ENCODE peak calls at places on chromosomes 5 and 9, in six cellular contexts. One of them, this sample, is unnamed.

GRCh38 chr5:93209476-93209875 is 371.5 kb downstream of the NR2F1-AS1 start:
- DNase-seq in brain microvascular endothelial cell: no peak
- DNase-seq in WTC11: no peak
- DNase-seq in fibroblast of lung: no peak
- DNase-seq in kidney epithelial cell: no peak
- DNase-seq in neural crest cell: no peak
- DNase-seq in this sample: no peak

GRCh38 chr5:81021951-81022687 is 62.0 kb downstream of the RASGRF2 start:
- DNase-seq in WTC11: no peak
- DNase-seq in kidney epithelial cell: peak
- DNase-seq in neural crest cell: no peak
- DNase-seq in brain microvascular endothelial cell: no peak
- DNase-seq in fibroblast of lung: no peak
- DNase-seq in this sample: no peak

GRCh38 chr5:142839711-142840441 is 69.7 kb downstream of the ARHGAP26 start:
- DNase-seq in neural crest cell: no peak
- DNase-seq in brain microvascular endothelial cell: no peak
- DNase-seq in kidney epithelial cell: no peak
- DNase-seq in fibroblast of lung: no peak
- DNase-seq in WTC11: no peak
- DNase-seq in this sample: no peak

GRCh38 chr9:124331580-124331979 is 73.8 kb downstream of the NEK6 start:
- DNase-seq in WTC11: no peak
- DNase-seq in kidney epithelial cell: no peak
- DNase-seq in neural crest cell: no peak
- DNase-seq in brain microvascular endothelial cell: no peak
- DNase-seq in fibroblast of lung: no peak
- DNase-seq in this sample: no peak

GRCh38 chr5:77990020-77990419 is 213.9 kb upstream of the TBCA start:
- DNase-seq in kidney epithelial cell: no peak
- DNase-seq in WTC11: no peak
- DNase-seq in brain microvascular endothelial cell: no peak
- DNase-seq in fibroblast of lung: no peak
- DNase-seq in neural crest cell: no peak
- DNase-seq in this sample: no peak

GRCh38 chr5:171622010-171622409 is 163.6 kb upstream of the SMIM23 start:
- DNase-seq in fibroblast of lung: no peak
- DNase-seq in kidney epithelial cell: no peak
- DNase-seq in WTC11: no peak
- DNase-seq in neural crest cell: no peak
- DNase-seq in brain microvascular endothelial cell: no peak
- DNase-seq in this sample: no peak

GRCh38 chr9:113223963-113224362 is 2.6 kb downstream of the SLC31A1 start:
- DNase-seq in kidney epithelial cell: no peak
- DNase-seq in brain microvascular endothelial cell: peak
- DNase-seq in WTC11: no peak
- DNase-seq in neural crest cell: no peak
- DNase-seq in fibroblast of lung: peak
- DNase-seq in this sample: no peak

GRCh38 chr5:146447734-146448380 is 724 bp downstream of the TCERG1 start:
- DNase-seq in WTC11: peak
- DNase-seq in neural crest cell: no peak
- DNase-seq in fibroblast of lung: peak
- DNase-seq in brain microvascular endothelial cell: peak
- DNase-seq in kidney epithelial cell: no peak
- DNase-seq in this sample: peak

GRCh38 chr5:677131-678101 is 15.7 kb downstream of the TPPP start:
- DNase-seq in neural crest cell: no peak
- DNase-seq in WTC11: no peak
- DNase-seq in fibroblast of lung: no peak
- DNase-seq in brain microvascular endothelial cell: no peak
- DNase-seq in kidney epithelial cell: no peak
- DNase-seq in this sample: peak

GRCh38 chr5:128536861-128537305 is 1.2 kb downstream of the FBN2 start:
- DNase-seq in fibroblast of lung: peak
- DNase-seq in WTC11: peak
- DNase-seq in brain microvascular endothelial cell: no peak
- DNase-seq in neural crest cell: no peak
- DNase-seq in kidney epithelial cell: no peak
- DNase-seq in this sample: peak

GRCh38 chr9:21590058-21590996 is 108.2 kb upstream of the IFNE start:
- DNase-seq in neural crest cell: no peak
- DNase-seq in fibroblast of lung: peak
- DNase-seq in brain microvascular endothelial cell: no peak
- DNase-seq in WTC11: no peak
- DNase-seq in kidney epithelial cell: no peak
- DNase-seq in this sample: no peak

GRCh38 chr9:87223397-87224246 is 274.0 kb upstream of the DAPK1 start:
- DNase-seq in neural crest cell: no peak
- DNase-seq in WTC11: no peak
- DNase-seq in fibroblast of lung: peak
- DNase-seq in kidney epithelial cell: no peak
- DNase-seq in brain microvascular endothelial cell: peak
- DNase-seq in this sample: no peak

GRCh38 chr5:120382813-120383212 is 81.3 kb upstream of the PRR16 start:
- DNase-seq in neural crest cell: no peak
- DNase-seq in kidney epithelial cell: no peak
- DNase-seq in WTC11: no peak
- DNase-seq in fibroblast of lung: no peak
- DNase-seq in brain microvascular endothelial cell: no peak
- DNase-seq in this sample: no peak

GRCh38 chr5:157214399-157214798 is 33.8 kb downstream of the ITK start:
- DNase-seq in WTC11: no peak
- DNase-seq in neural crest cell: no peak
- DNase-seq in kidney epithelial cell: no peak
- DNase-seq in brain microvascular endothelial cell: no peak
- DNase-seq in fibroblast of lung: no peak
- DNase-seq in this sample: no peak

GRCh38 chr5:161023591-161023990 is 171.6 kb upstream of the ATP10B start:
- DNase-seq in brain microvascular endothelial cell: no peak
- DNase-seq in neural crest cell: no peak
- DNase-seq in kidney epithelial cell: no peak
- DNase-seq in WTC11: no peak
- DNase-seq in fibroblast of lung: no peak
- DNase-seq in this sample: no peak

GRCh38 chr5:138464388-138465287 is 641 bp upstream of the EGR1 start:
- DNase-seq in fibroblast of lung: peak
- DNase-seq in kidney epithelial cell: peak
- DNase-seq in neural crest cell: peak
- DNase-seq in WTC11: peak
- DNase-seq in brain microvascular endothelial cell: peak
- DNase-seq in this sample: peak
- TF ChIP-seq CTCF in fibroblast of lung: peak
- TF ChIP-seq CTCF in kidney epithelial cell: no peak
- TF ChIP-seq CTCF in neural crest cell: peak
- TF ChIP-seq CTCF in WTC11: peak
- TF ChIP-seq CTCF in brain microvascular endothelial cell: no peak
- TF ChIP-seq CTCF in this sample: no peak

GRCh38 chr5:5270958-5271605 is 131.0 kb downstream of the ADAMTS16 start:
- DNase-seq in fibroblast of lung: peak
- DNase-seq in brain microvascular endothelial cell: peak
- DNase-seq in WTC11: peak
- DNase-seq in kidney epithelial cell: peak
- DNase-seq in neural crest cell: peak
- DNase-seq in this sample: peak
- TF ChIP-seq CTCF in fibroblast of lung: no peak
- TF ChIP-seq CTCF in brain microvascular endothelial cell: peak
- TF ChIP-seq CTCF in WTC11: no peak
- TF ChIP-seq CTCF in kidney epithelial cell: peak
- TF ChIP-seq CTCF in neural crest cell: peak
- TF ChIP-seq CTCF in this sample: no peak

GRCh38 chr9:88660611-88661010 is 125.6 kb downstream of the NXNL2 start:
- DNase-seq in brain microvascular endothelial cell: peak
- DNase-seq in fibroblast of lung: peak
- DNase-seq in WTC11: peak
- DNase-seq in neural crest cell: no peak
- DNase-seq in kidney epithelial cell: no peak
- DNase-seq in this sample: peak

GRCh38 chr9:88659126-88659525 is 124.1 kb downstream of the NXNL2 start:
- DNase-seq in brain microvascular endothelial cell: no peak
- DNase-seq in fibroblast of lung: no peak
- DNase-seq in WTC11: no peak
- DNase-seq in neural crest cell: no peak
- DNase-seq in kidney epithelial cell: no peak
- DNase-seq in this sample: no peak

GRCh38 chr9:88663766-88664419 is 128.9 kb downstream of the NXNL2 start:
- DNase-seq in brain microvascular endothelial cell: peak
- DNase-seq in WTC11: no peak
- DNase-seq in fibroblast of lung: peak
- DNase-seq in kidney epithelial cell: no peak
- DNase-seq in neural crest cell: no peak
- DNase-seq in this sample: no peak

GRCh38 chr9:88658311-88658822 is 123.4 kb downstream of the NXNL2 start:
- DNase-seq in kidney epithelial cell: no peak
- DNase-seq in neural crest cell: no peak
- DNase-seq in WTC11: no peak
- DNase-seq in fibroblast of lung: peak
- DNase-seq in brain microvascular endothelial cell: peak
- DNase-seq in this sample: peak

GRCh38 chr9:88661759-88662158 is 126.8 kb downstream of the NXNL2 start:
- DNase-seq in fibroblast of lung: no peak
- DNase-seq in WTC11: no peak
- DNase-seq in brain microvascular endothelial cell: peak
- DNase-seq in neural crest cell: no peak
- DNase-seq in kidney epithelial cell: no peak
- DNase-seq in this sample: no peak
- TF ChIP-seq CTCF in fibroblast of lung: no peak
- TF ChIP-seq CTCF in WTC11: no peak
- TF ChIP-seq CTCF in brain microvascular endothelial cell: peak
- TF ChIP-seq CTCF in neural crest cell: no peak
- TF ChIP-seq CTCF in kidney epithelial cell: no peak
- TF ChIP-seq CTCF in this sample: no peak

DNA sequence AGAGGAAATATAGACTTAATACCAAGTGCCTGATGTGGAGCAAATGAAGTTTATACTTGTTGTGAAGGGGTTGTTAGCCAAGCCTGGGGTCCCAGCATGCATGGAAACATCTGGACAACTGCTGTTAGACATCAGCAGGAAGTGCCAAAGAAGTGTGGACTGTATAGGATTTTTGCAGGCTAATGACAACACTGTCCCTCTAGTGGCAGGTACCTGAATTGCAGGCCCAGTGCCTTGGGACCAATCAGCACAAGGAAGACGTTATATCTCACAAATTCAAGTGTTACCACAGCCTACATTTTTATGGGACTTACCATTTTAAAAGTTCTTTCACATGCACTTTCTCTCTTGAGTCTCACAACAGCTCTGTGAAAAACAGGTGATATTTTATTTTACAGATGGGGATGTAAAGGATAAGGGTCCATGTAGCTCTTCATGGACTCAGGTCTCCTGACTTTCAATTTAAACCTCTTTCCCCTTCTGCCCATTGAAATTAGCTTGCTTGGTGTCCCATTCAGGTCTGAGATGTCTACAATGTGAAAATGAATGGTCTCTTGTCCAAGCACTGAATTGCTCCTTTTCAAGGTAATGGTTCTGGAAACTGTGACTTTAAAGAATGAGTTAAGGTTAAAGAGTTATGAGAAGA is 89.0 kb upstream of the MAP1B start:
- DNase-seq in brain microvascular endothelial cell: peak
- DNase-seq in kidney epithelial cell: no peak
- DNase-seq in WTC11: peak
- DNase-seq in neural crest cell: peak
- DNase-seq in fibroblast of lung: peak
- DNase-seq in this sample: peak
- TF ChIP-seq CTCF in brain microvascular endothelial cell: peak
- TF ChIP-seq CTCF in kidney epithelial cell: peak
- TF ChIP-seq CTCF in WTC11: peak
- TF ChIP-seq CTCF in neural crest cell: peak
- TF ChIP-seq CTCF in fibroblast of lung: peak
- TF ChIP-seq CTCF in this sample: peak

DNA sequence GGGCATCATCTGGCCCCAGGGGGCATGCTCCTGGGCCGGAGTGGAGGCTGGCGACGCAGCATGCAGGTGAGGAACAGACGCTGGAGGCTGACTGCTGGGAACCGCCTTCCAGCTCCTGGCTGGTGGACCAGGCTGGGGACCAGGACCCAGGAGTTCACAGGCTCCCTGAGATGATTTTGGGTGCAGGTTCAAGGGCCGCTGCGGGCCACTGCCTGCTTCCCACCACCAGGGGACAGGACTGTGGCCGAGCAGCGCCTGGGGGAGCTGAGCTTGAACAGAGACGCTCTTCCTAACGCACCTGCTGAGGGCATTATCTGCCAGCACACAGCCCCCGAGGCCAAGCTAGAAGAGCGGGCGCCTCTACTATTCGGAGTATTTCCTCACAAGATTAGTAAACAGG is 132.1 kb upstream of the RAPGEF1 start:
- DNase-seq in neural crest cell: no peak
- DNase-seq in kidney epithelial cell: no peak
- DNase-seq in WTC11: peak
- DNase-seq in brain microvascular endothelial cell: no peak
- DNase-seq in fibroblast of lung: no peak
- DNase-seq in this sample: no peak
- TF ChIP-seq CTCF in neural crest cell: no peak
- TF ChIP-seq CTCF in kidney epithelial cell: peak
- TF ChIP-seq CTCF in WTC11: peak
- TF ChIP-seq CTCF in brain microvascular endothelial cell: peak
- TF ChIP-seq CTCF in fibroblast of lung: no peak
- TF ChIP-seq CTCF in this sample: no peak

This sample was measured in hepatocyte.